ENCODE peak calls at places on chromosomes 11 and 22, in six cellular contexts. S is amniotic stem cell, X is AG08395, W is fibroblast of the conjunctiva, F is T-helper 1 cell, D is LHCN-M2. M is an unnamed sample.

GRCh38 chr11:126704144-126704543 is 296.4 kb downstream of the KIRREL3 start:
- DNase-seq in D (peak), S (no peak), F (no peak), X (no peak), W (no peak), M (no peak)

GRCh38 chr11:63866211-63866610 is 27.3 kb downstream of the MARK2 start:
- DNase-seq in F (peak), W (no peak), X (no peak), S (no peak), D (peak), M (peak)

GRCh38 chr22:46849951-46850350 is 87.5 kb downstream of the TBC1D22A start:
- DNase-seq in W (no peak), D (no peak), S (no peak), F (no peak), X (no peak), M (no peak)

GRCh38 chr11:2850366-2850765 is 35.2 kb downstream of the CDKN1C start:
- DNase-seq in F (no peak), S (no peak), W (no peak), D (no peak), X (no peak), M (no peak)

GRCh38 chr11:114366331-114367243 is 33.7 kb downstream of the C11orf71 start:
- DNase-seq in X (peak), D (peak), W (peak), F (no peak), S (peak), M (no peak)

GRCh38 chr11:9039194-9039593 is 35.4 kb upstream of the NRIP3 start:
- DNase-seq in X (no peak), S (no peak), W (no peak), D (no peak), F (no peak), M (no peak)

GRCh38 chr11:118198370-118198769 is 21.9 kb upstream of the SCN2B start:
- DNase-seq in F (peak), S (peak), X (peak), D (peak), W (peak), M (peak)

GRCh38 chr11:63745304-63746170 is 23.0 kb downstream of the ZFTA start:
- DNase-seq in D (peak), X (no peak), S (no peak), W (no peak), F (no peak), M (no peak)

GRCh38 chr11:122209619-122210377 is 93.8 kb upstream of the BLID start:
- DNase-seq in W (peak), F (no peak), X (peak), S (no peak), D (peak), M (no peak)

GRCh38 chr11:37343279-37343678 is 745.2 kb upstream of the RAG2 start:
- DNase-seq in W (no peak), S (no peak), X (no peak), D (no peak), F (no peak), M (no peak)

GRCh38 chr11:33507967-33508366 is 192.7 kb downstream of the C11orf91 start:
- DNase-seq in X (peak), S (no peak), D (peak), F (no peak), W (no peak), M (no peak)

GRCh38 chr22:49514211-49514610 is 313.5 kb downstream of the BRD1 start:
- DNase-seq in D (no peak), F (no peak), X (no peak), S (no peak), W (no peak), M (no peak)

M was measured in activated T-helper 2 cell treated with anti-CD3 and anti-CD28 coated beads, Interferon-gamma antibody, Interleukin-2, Interleukin-4, amounts not matched to agents 10 μg/mL and 5 μg/mL and 100 μg/mL, durations not matched to agents 14 hours and 24 hours and 36 hours.